ENCODE peak calls at places on chromosomes 5 and 9, in nine cellular contexts. One of them, this sample, is unnamed.
A peak's percentile ranks its signal among the peaks of the same experiment; 100 is the strongest.

GRCh38 chr5:73201547-73202513 is 28.8 kb downstream of the TMEM174 start:
- DNase-seq in occipital lobe: no peak
- DNase-seq in effector memory CD4-positive, alpha-beta T cell: peak; percentile 30
- DNase-seq in T-helper 17 cell: peak; percentile 59
- DNase-seq in naive thymus-derived CD4-positive, alpha-beta T cell: peak; percentile 32
- DNase-seq in right atrium auricular region: peak; percentile 61
- DNase-seq in activated T-cell treated with anti-CD3 and anti-CD28 coated beads, Interleukin-2, amount 50 U/mL, for 1 hour: peak; percentile 76
- DNase-seq in NCI-H1417: no peak
- DNase-seq in stimulated activated CD8-positive, alpha-beta memory T cell treated with anti-CD3 and anti-CD28 coated beads, Interleukin-4, amount 100 ng/mL, for 4 hours: peak; percentile 38
- DNase-seq in this sample: peak; percentile 89

GRCh38 chr5:61334224-61335196 is 2.5 kb downstream of the ZSWIM6 start:
- DNase-seq in occipital lobe: no peak
- DNase-seq in effector memory CD4-positive, alpha-beta T cell: no peak
- DNase-seq in T-helper 17 cell: no peak
- DNase-seq in naive thymus-derived CD4-positive, alpha-beta T cell: no peak
- DNase-seq in right atrium auricular region: no peak
- DNase-seq in activated T-cell treated with anti-CD3 and anti-CD28 coated beads, Interleukin-2, amount 50 U/mL, for 1 hour: no peak
- DNase-seq in NCI-H1417: no peak
- DNase-seq in stimulated activated CD8-positive, alpha-beta memory T cell treated with anti-CD3 and anti-CD28 coated beads, Interleukin-4, amount 100 ng/mL, for 4 hours: no peak
- DNase-seq in this sample: peak; percentile 27

GRCh38 chr9:17600962-17601593 is 22.2 kb downstream of the SH3GL2 start:
- DNase-seq in occipital lobe: no peak
- DNase-seq in effector memory CD4-positive, alpha-beta T cell: no peak
- DNase-seq in T-helper 17 cell: no peak
- DNase-seq in naive thymus-derived CD4-positive, alpha-beta T cell: no peak
- DNase-seq in right atrium auricular region: no peak
- DNase-seq in activated T-cell treated with anti-CD3 and anti-CD28 coated beads, Interleukin-2, amount 50 U/mL, for 1 hour: no peak
- DNase-seq in NCI-H1417: no peak
- DNase-seq in stimulated activated CD8-positive, alpha-beta memory T cell treated with anti-CD3 and anti-CD28 coated beads, Interleukin-4, amount 100 ng/mL, for 4 hours: no peak
- DNase-seq in this sample: no peak

GRCh38 chr5:132425009-132425937 is 55.8 kb downstream of the SLC22A5 start:
- DNase-seq in occipital lobe: no peak
- DNase-seq in effector memory CD4-positive, alpha-beta T cell: peak; percentile 51
- DNase-seq in T-helper 17 cell: peak; percentile 29
- DNase-seq in naive thymus-derived CD4-positive, alpha-beta T cell: peak; percentile 74
- DNase-seq in right atrium auricular region: peak; percentile 57
- DNase-seq in activated T-cell treated with anti-CD3 and anti-CD28 coated beads, Interleukin-2, amount 50 U/mL, for 1 hour: peak; percentile 62
- DNase-seq in NCI-H1417: no peak
- DNase-seq in stimulated activated CD8-positive, alpha-beta memory T cell treated with anti-CD3 and anti-CD28 coated beads, Interleukin-4, amount 100 ng/mL, for 4 hours: no peak
- DNase-seq in this sample: no peak

GRCh38 chr5:87827561-87827960 is 414.8 kb upstream of the CCNH start:
- DNase-seq in occipital lobe: no peak
- DNase-seq in effector memory CD4-positive, alpha-beta T cell: no peak
- DNase-seq in T-helper 17 cell: no peak
- DNase-seq in naive thymus-derived CD4-positive, alpha-beta T cell: no peak
- DNase-seq in right atrium auricular region: no peak
- DNase-seq in activated T-cell treated with anti-CD3 and anti-CD28 coated beads, Interleukin-2, amount 50 U/mL, for 1 hour: no peak
- DNase-seq in NCI-H1417: no peak
- DNase-seq in stimulated activated CD8-positive, alpha-beta memory T cell treated with anti-CD3 and anti-CD28 coated beads, Interleukin-4, amount 100 ng/mL, for 4 hours: no peak
- DNase-seq in this sample: no peak

GRCh38 chr9:14312721-14313377 is 1.1 kb downstream of the NFIB start:
- DNase-seq in occipital lobe: no peak
- DNase-seq in effector memory CD4-positive, alpha-beta T cell: no peak
- DNase-seq in T-helper 17 cell: no peak
- DNase-seq in naive thymus-derived CD4-positive, alpha-beta T cell: no peak
- DNase-seq in right atrium auricular region: no peak
- DNase-seq in activated T-cell treated with anti-CD3 and anti-CD28 coated beads, Interleukin-2, amount 50 U/mL, for 1 hour: no peak
- DNase-seq in NCI-H1417: peak; percentile 71
- DNase-seq in stimulated activated CD8-positive, alpha-beta memory T cell treated with anti-CD3 and anti-CD28 coated beads, Interleukin-4, amount 100 ng/mL, for 4 hours: no peak
- DNase-seq in this sample: peak; percentile 63

GRCh38 chr5:456351-457194 is 13.6 kb downstream of the EXOC3 start:
- DNase-seq in occipital lobe: no peak
- DNase-seq in effector memory CD4-positive, alpha-beta T cell: no peak
- DNase-seq in T-helper 17 cell: no peak
- DNase-seq in naive thymus-derived CD4-positive, alpha-beta T cell: no peak
- DNase-seq in right atrium auricular region: no peak
- DNase-seq in activated T-cell treated with anti-CD3 and anti-CD28 coated beads, Interleukin-2, amount 50 U/mL, for 1 hour: no peak
- DNase-seq in NCI-H1417: no peak
- DNase-seq in stimulated activated CD8-positive, alpha-beta memory T cell treated with anti-CD3 and anti-CD28 coated beads, Interleukin-4, amount 100 ng/mL, for 4 hours: no peak
- DNase-seq in this sample: no peak

GRCh38 chr5:1793966-1794895 is 5.4 kb downstream of the MRPL36 start:
- DNase-seq in occipital lobe: peak; percentile 18
- DNase-seq in effector memory CD4-positive, alpha-beta T cell: no peak
- DNase-seq in T-helper 17 cell: no peak
- DNase-seq in naive thymus-derived CD4-positive, alpha-beta T cell: no peak
- DNase-seq in right atrium auricular region: no peak
- DNase-seq in activated T-cell treated with anti-CD3 and anti-CD28 coated beads, Interleukin-2, amount 50 U/mL, for 1 hour: no peak
- DNase-seq in NCI-H1417: no peak
- DNase-seq in stimulated activated CD8-positive, alpha-beta memory T cell treated with anti-CD3 and anti-CD28 coated beads, Interleukin-4, amount 100 ng/mL, for 4 hours: no peak
- DNase-seq in this sample: no peak

GRCh38 chr5:154087260-154087659 is 48.5 kb downstream of the MFAP3 start:
- DNase-seq in occipital lobe: no peak
- DNase-seq in effector memory CD4-positive, alpha-beta T cell: no peak
- DNase-seq in T-helper 17 cell: no peak
- DNase-seq in naive thymus-derived CD4-positive, alpha-beta T cell: no peak
- DNase-seq in right atrium auricular region: no peak
- DNase-seq in activated T-cell treated with anti-CD3 and anti-CD28 coated beads, Interleukin-2, amount 50 U/mL, for 1 hour: no peak
- DNase-seq in NCI-H1417: peak; percentile 71
- DNase-seq in stimulated activated CD8-positive, alpha-beta memory T cell treated with anti-CD3 and anti-CD28 coated beads, Interleukin-4, amount 100 ng/mL, for 4 hours: no peak
- DNase-seq in this sample: no peak

GRCh38 chr5:158979749-158980521 is 119.8 kb downstream of the EBF1 start:
- DNase-seq in occipital lobe: peak; percentile 8
- DNase-seq in effector memory CD4-positive, alpha-beta T cell: no peak
- DNase-seq in T-helper 17 cell: no peak
- DNase-seq in naive thymus-derived CD4-positive, alpha-beta T cell: no peak
- DNase-seq in right atrium auricular region: peak; percentile 69
- DNase-seq in activated T-cell treated with anti-CD3 and anti-CD28 coated beads, Interleukin-2, amount 50 U/mL, for 1 hour: no peak
- DNase-seq in NCI-H1417: no peak
- DNase-seq in stimulated activated CD8-positive, alpha-beta memory T cell treated with anti-CD3 and anti-CD28 coated beads, Interleukin-4, amount 100 ng/mL, for 4 hours: no peak
- DNase-seq in this sample: no peak

GRCh38 chr9:71762900-71763653 is 5.2 kb downstream of the CEMIP2 start:
- DNase-seq in occipital lobe: no peak
- DNase-seq in effector memory CD4-positive, alpha-beta T cell: no peak
- DNase-seq in T-helper 17 cell: no peak
- DNase-seq in naive thymus-derived CD4-positive, alpha-beta T cell: no peak
- DNase-seq in right atrium auricular region: no peak
- DNase-seq in activated T-cell treated with anti-CD3 and anti-CD28 coated beads, Interleukin-2, amount 50 U/mL, for 1 hour: no peak
- DNase-seq in NCI-H1417: no peak
- DNase-seq in stimulated activated CD8-positive, alpha-beta memory T cell treated with anti-CD3 and anti-CD28 coated beads, Interleukin-4, amount 100 ng/mL, for 4 hours: no peak
- DNase-seq in this sample: no peak

GRCh38 chr5:9617191-9617590 is 13.0 kb downstream of the TAS2R1 start:
- DNase-seq in occipital lobe: no peak
- DNase-seq in effector memory CD4-positive, alpha-beta T cell: no peak
- DNase-seq in T-helper 17 cell: no peak
- DNase-seq in naive thymus-derived CD4-positive, alpha-beta T cell: no peak
- DNase-seq in right atrium auricular region: no peak
- DNase-seq in activated T-cell treated with anti-CD3 and anti-CD28 coated beads, Interleukin-2, amount 50 U/mL, for 1 hour: no peak
- DNase-seq in NCI-H1417: no peak
- DNase-seq in stimulated activated CD8-positive, alpha-beta memory T cell treated with anti-CD3 and anti-CD28 coated beads, Interleukin-4, amount 100 ng/mL, for 4 hours: no peak
- DNase-seq in this sample: no peak

GRCh38 chr9:92954886-92955285 is 7.6 kb downstream of the FGD3 start:
- DNase-seq in occipital lobe: no peak
- DNase-seq in effector memory CD4-positive, alpha-beta T cell: no peak
- DNase-seq in T-helper 17 cell: no peak
- DNase-seq in naive thymus-derived CD4-positive, alpha-beta T cell: no peak
- DNase-seq in right atrium auricular region: no peak
- DNase-seq in activated T-cell treated with anti-CD3 and anti-CD28 coated beads, Interleukin-2, amount 50 U/mL, for 1 hour: no peak
- DNase-seq in NCI-H1417: no peak
- DNase-seq in stimulated activated CD8-positive, alpha-beta memory T cell treated with anti-CD3 and anti-CD28 coated beads, Interleukin-4, amount 100 ng/mL, for 4 hours: no peak
- DNase-seq in this sample: no peak

GRCh38 chr5:32436553-32437262 is 7.8 kb downstream of the ZFR start:
- DNase-seq in occipital lobe: no peak
- DNase-seq in effector memory CD4-positive, alpha-beta T cell: no peak
- DNase-seq in T-helper 17 cell: no peak
- DNase-seq in naive thymus-derived CD4-positive, alpha-beta T cell: no peak
- DNase-seq in right atrium auricular region: no peak
- DNase-seq in activated T-cell treated with anti-CD3 and anti-CD28 coated beads, Interleukin-2, amount 50 U/mL, for 1 hour: no peak
- DNase-seq in NCI-H1417: no peak
- DNase-seq in stimulated activated CD8-positive, alpha-beta memory T cell treated with anti-CD3 and anti-CD28 coated beads, Interleukin-4, amount 100 ng/mL, for 4 hours: no peak
- DNase-seq in this sample: no peak

GRCh38 chr5:32714836-32715235 is 3.7 kb downstream of the NPR3 start:
- DNase-seq in occipital lobe: no peak
- DNase-seq in effector memory CD4-positive, alpha-beta T cell: no peak
- DNase-seq in T-helper 17 cell: no peak
- DNase-seq in naive thymus-derived CD4-positive, alpha-beta T cell: no peak
- DNase-seq in right atrium auricular region: no peak
- DNase-seq in activated T-cell treated with anti-CD3 and anti-CD28 coated beads, Interleukin-2, amount 50 U/mL, for 1 hour: no peak
- DNase-seq in NCI-H1417: no peak
- DNase-seq in stimulated activated CD8-positive, alpha-beta memory T cell treated with anti-CD3 and anti-CD28 coated beads, Interleukin-4, amount 100 ng/mL, for 4 hours: no peak
- DNase-seq in this sample: no peak

GRCh38 chr5:84524491-84524890 is 139.8 kb upstream of the EDIL3 start:
- DNase-seq in occipital lobe: no peak
- DNase-seq in effector memory CD4-positive, alpha-beta T cell: no peak
- DNase-seq in T-helper 17 cell: no peak
- DNase-seq in naive thymus-derived CD4-positive, alpha-beta T cell: no peak
- DNase-seq in right atrium auricular region: no peak
- DNase-seq in activated T-cell treated with anti-CD3 and anti-CD28 coated beads, Interleukin-2, amount 50 U/mL, for 1 hour: no peak
- DNase-seq in NCI-H1417: no peak
- DNase-seq in stimulated activated CD8-positive, alpha-beta memory T cell treated with anti-CD3 and anti-CD28 coated beads, Interleukin-4, amount 100 ng/mL, for 4 hours: no peak
- DNase-seq in this sample: no peak

GRCh38 chr9:125747765-125748510 is 765 bp downstream of the PBX3 start:
- DNase-seq in occipital lobe: no peak
- DNase-seq in effector memory CD4-positive, alpha-beta T cell: peak; percentile 2
- DNase-seq in T-helper 17 cell: peak; percentile 23
- DNase-seq in naive thymus-derived CD4-positive, alpha-beta T cell: no peak
- DNase-seq in right atrium auricular region: no peak
- DNase-seq in activated T-cell treated with anti-CD3 and anti-CD28 coated beads, Interleukin-2, amount 50 U/mL, for 1 hour: peak; percentile 47
- DNase-seq in NCI-H1417: peak; percentile 75
- DNase-seq in stimulated activated CD8-positive, alpha-beta memory T cell treated with anti-CD3 and anti-CD28 coated beads, Interleukin-4, amount 100 ng/mL, for 4 hours: no peak
- DNase-seq in this sample: peak; percentile 61

GRCh38 chr5:144117412-144117811 is 53.0 kb downstream of the YIPF5 start:
- DNase-seq in occipital lobe: no peak
- DNase-seq in effector memory CD4-positive, alpha-beta T cell: no peak
- DNase-seq in T-helper 17 cell: no peak
- DNase-seq in naive thymus-derived CD4-positive, alpha-beta T cell: no peak
- DNase-seq in right atrium auricular region: no peak
- DNase-seq in activated T-cell treated with anti-CD3 and anti-CD28 coated beads, Interleukin-2, amount 50 U/mL, for 1 hour: no peak
- DNase-seq in NCI-H1417: no peak
- DNase-seq in stimulated activated CD8-positive, alpha-beta memory T cell treated with anti-CD3 and anti-CD28 coated beads, Interleukin-4, amount 100 ng/mL, for 4 hours: no peak
- DNase-seq in this sample: no peak

GRCh38 chr9:87336407-87336806 is 161.3 kb upstream of the DAPK1 start:
- DNase-seq in occipital lobe: no peak
- DNase-seq in effector memory CD4-positive, alpha-beta T cell: no peak
- DNase-seq in T-helper 17 cell: no peak
- DNase-seq in naive thymus-derived CD4-positive, alpha-beta T cell: no peak
- DNase-seq in right atrium auricular region: no peak
- DNase-seq in activated T-cell treated with anti-CD3 and anti-CD28 coated beads, Interleukin-2, amount 50 U/mL, for 1 hour: no peak
- DNase-seq in NCI-H1417: no peak
- DNase-seq in stimulated activated CD8-positive, alpha-beta memory T cell treated with anti-CD3 and anti-CD28 coated beads, Interleukin-4, amount 100 ng/mL, for 4 hours: no peak
- DNase-seq in this sample: no peak

GRCh38 chr9:129500166-129500862 is 120.6 kb downstream of the C9orf50 start:
- DNase-seq in occipital lobe: no peak
- DNase-seq in effector memory CD4-positive, alpha-beta T cell: no peak
- DNase-seq in T-helper 17 cell: no peak
- DNase-seq in naive thymus-derived CD4-positive, alpha-beta T cell: no peak
- DNase-seq in right atrium auricular region: no peak
- DNase-seq in activated T-cell treated with anti-CD3 and anti-CD28 coated beads, Interleukin-2, amount 50 U/mL, for 1 hour: no peak
- DNase-seq in NCI-H1417: peak; percentile 55
- DNase-seq in stimulated activated CD8-positive, alpha-beta memory T cell treated with anti-CD3 and anti-CD28 coated beads, Interleukin-4, amount 100 ng/mL, for 4 hours: no peak
- DNase-seq in this sample: peak; percentile 73

GRCh38 chr5:157046041-157046440 is 12.9 kb downstream of the HAVCR1 start:
- DNase-seq in occipital lobe: peak; percentile 33
- DNase-seq in effector memory CD4-positive, alpha-beta T cell: no peak
- DNase-seq in T-helper 17 cell: no peak
- DNase-seq in naive thymus-derived CD4-positive, alpha-beta T cell: no peak
- DNase-seq in right atrium auricular region: no peak
- DNase-seq in activated T-cell treated with anti-CD3 and anti-CD28 coated beads, Interleukin-2, amount 50 U/mL, for 1 hour: no peak
- DNase-seq in NCI-H1417: no peak
- DNase-seq in stimulated activated CD8-positive, alpha-beta memory T cell treated with anti-CD3 and anti-CD28 coated beads, Interleukin-4, amount 100 ng/mL, for 4 hours: no peak
- DNase-seq in this sample: no peak

GRCh38 chr9:86978413-86978812 is 31.1 kb upstream of the GAS1 start:
- DNase-seq in occipital lobe: no peak
- DNase-seq in effector memory CD4-positive, alpha-beta T cell: no peak
- DNase-seq in T-helper 17 cell: no peak
- DNase-seq in naive thymus-derived CD4-positive, alpha-beta T cell: no peak
- DNase-seq in right atrium auricular region: no peak
- DNase-seq in activated T-cell treated with anti-CD3 and anti-CD28 coated beads, Interleukin-2, amount 50 U/mL, for 1 hour: no peak
- DNase-seq in NCI-H1417: no peak
- DNase-seq in stimulated activated CD8-positive, alpha-beta memory T cell treated with anti-CD3 and anti-CD28 coated beads, Interleukin-4, amount 100 ng/mL, for 4 hours: no peak
- DNase-seq in this sample: no peak

GRCh38 chr9:136936645-136937170 is 7.8 kb downstream of the FBXW5 start:
- DNase-seq in occipital lobe: peak; percentile 24
- DNase-seq in effector memory CD4-positive, alpha-beta T cell: no peak
- DNase-seq in T-helper 17 cell: no peak
- DNase-seq in naive thymus-derived CD4-positive, alpha-beta T cell: no peak
- DNase-seq in right atrium auricular region: no peak
- DNase-seq in activated T-cell treated with anti-CD3 and anti-CD28 coated beads, Interleukin-2, amount 50 U/mL, for 1 hour: no peak
- DNase-seq in NCI-H1417: no peak
- DNase-seq in stimulated activated CD8-positive, alpha-beta memory T cell treated with anti-CD3 and anti-CD28 coated beads, Interleukin-4, amount 100 ng/mL, for 4 hours: no peak
- DNase-seq in this sample: no peak

GRCh38 chr9:131382850-131383729 is 10.8 kb upstream of the PRRC2B start:
- DNase-seq in occipital lobe: peak; percentile 46
- DNase-seq in effector memory CD4-positive, alpha-beta T cell: no peak
- DNase-seq in T-helper 17 cell: no peak
- DNase-seq in naive thymus-derived CD4-positive, alpha-beta T cell: no peak
- DNase-seq in right atrium auricular region: peak; percentile 65
- DNase-seq in activated T-cell treated with anti-CD3 and anti-CD28 coated beads, Interleukin-2, amount 50 U/mL, for 1 hour: no peak
- DNase-seq in NCI-H1417: peak; percentile 64
- DNase-seq in stimulated activated CD8-positive, alpha-beta memory T cell treated with anti-CD3 and anti-CD28 coated beads, Interleukin-4, amount 100 ng/mL, for 4 hours: no peak
- DNase-seq in this sample: no peak